ENCODE peak calls at places on chromosomes 13 and 19, in four cellular contexts. W, V, X and K are unnamed samples.

GRCh38 chr19:6733338-6734095 is 3.9 kb downstream of the GPR108 start:
- DNase-seq in W (no peak), X (no peak), V (no peak), K (no peak)

GRCh38 chr19:7775761-7776160 is 12.7 kb downstream of the CLEC4M start:
- DNase-seq in X (no peak), V (no peak), W (no peak), K (no peak)

GRCh38 chr19:5828661-5829566 is 10.6 kb downstream of the FUT6 start:
- DNase-seq in X (peak), V (peak), W (peak), K (no peak)

GRCh38 chr13:25768726-25769270 is 283.0 kb downstream of the SHISA2 start:
- DNase-seq in V (peak), W (no peak), X (no peak), K (no peak)

GRCh38 chr13:113371061-113371460 is 7.1 kb upstream of the GRTP1 start:
- DNase-seq in V (no peak), W (no peak), X (no peak), K (no peak)

GRCh38 chr13:27283906-27284523 is 13.4 kb downstream of the RASL11A start:
- DNase-seq in W (no peak), X (peak), V (no peak), K (no peak)

GRCh38 chr13:66915596-66916185 is 314.4 kb downstream of the PCDH9 start:
- DNase-seq in X (no peak), W (no peak), V (peak), K (no peak)

GRCh38 chr19:33458807-33459206 is 62.8 kb downstream of the PEPD start:
- DNase-seq in X (no peak), W (no peak), V (no peak), K (no peak)

GRCh38 chr13:75705395-75705794 is 69.3 kb downstream of the LMO7 start:
- DNase-seq in V (no peak), X (no peak), W (no peak), K (no peak)

GRCh38 chr13:54950546-54950945 is 1921.9 kb downstream of the OLFM4 start:
- DNase-seq in V (no peak), X (no peak), W (no peak), K (no peak)

GRCh38 chr19:41321600-41322270 is 11.8 kb downstream of the CCDC97 start:
- DNase-seq in W (peak), X (peak), V (no peak), K (peak)

GRCh38 chr19:29596885-29597525 is 9.1 kb upstream of the POP4 start:
- DNase-seq in X (no peak), V (peak), W (no peak), K (no peak)

GRCh38 chr19:14516746-14517438 is 1.3 kb downstream of the DNAJB1 start:
- DNase-seq in W (no peak), V (no peak), X (no peak), K (no peak)

GRCh38 chr13:110616103-110617101 is 1.1 kb downstream of the NAXD start:
- DNase-seq in W (peak), V (peak), X (peak), K (peak)

GRCh38 chr19:28217064-28217463 is 995.9 kb downstream of the UQCRFS1 start:
- DNase-seq in W (no peak), X (no peak), V (no peak), K (no peak)

GRCh38 chr19:42362891-42363440 is 27.1 kb downstream of the CNFN start:
- DNase-seq in V (no peak), X (no peak), W (no peak), K (no peak)

GRCh38 chr13:66665991-66666390 is 564.1 kb downstream of the PCDH9 start:
- DNase-seq in W (no peak), V (no peak), X (peak), K (peak)

GRCh38 chr13:50616101-50616500 is 227.4 kb downstream of the DLEU7 start:
- DNase-seq in W (no peak), X (no peak), V (no peak), K (no peak)

GRCh38 chr19:47598407-47599349 is 10.3 kb upstream of the BICRA start:
- DNase-seq in V (peak), W (no peak), X (peak), K (peak)

GRCh38 chr13:32538234-32538620 is 368 bp downstream of the N4BP2L2 start:
- DNase-seq in W (peak), X (peak), V (no peak), K (peak)

GRCh38 chr19:39251081-39251480 is 2.4 kb upstream of the IFNL4 start:
- DNase-seq in W (no peak), V (no peak), X (no peak), K (no peak)

GRCh38 chr19:53812335-53812734 is 11.8 kb downstream of the NLRP12 start:
- DNase-seq in W (no peak), X (no peak), V (peak), K (no peak)

GRCh38 chr19:17037966-17038500 is 11.4 kb upstream of the CPAMD8 start:
- DNase-seq in V (no peak), W (no peak), X (no peak), K (no peak)

GRCh38 chr19:14127929-14128509 is 8.4 kb downstream of the ASF1B start:
- DNase-seq in X (peak), V (no peak), W (no peak), K (no peak)

GRCh38 chr13:113041821-113042335 is 63.7 kb upstream of the F7 start:
- DNase-seq in X (no peak), V (no peak), W (no peak), K (no peak)

GRCh38 chr13:38656699-38657098 is 30.2 kb upstream of the FREM2 start:
- DNase-seq in W (no peak), X (peak), V (no peak), K (no peak)

GRCh38 chr19:55670280-55671053 is 4.6 kb upstream of the EPN1 start:
- DNase-seq in X (no peak), W (no peak), V (peak), K (no peak)

GRCh38 chr19:51703655-51704515 is 10.8 kb downstream of the SPACA6 start:
- DNase-seq in X (peak), V (peak), W (peak), K (peak)

GRCh38 chr19:35712529-35712909 is 5.3 kb upstream of the KMT2B start:
- DNase-seq in X (no peak), V (no peak), W (no peak), K (no peak)

GRCh38 chr19:772730-773436 is 22.0 kb downstream of the MISP start:
- DNase-seq in V (no peak), W (no peak), X (no peak), K (no peak)

GRCh38 chr19:49451430-49452181 is at the start of gene PIH1D1:
- DNase-seq in X (peak), V (peak), W (peak), K (peak)
- TF ChIP-seq CTCF in X (peak), V (no peak), W (no peak), K (peak)

GRCh38 chr13:72693832-72694231 is 33.6 kb downstream of the MZT1 start:
- DNase-seq in W (no peak), X (no peak), V (no peak), K (no peak)

GRCh38 chr13:72692884-72693514 is 34.4 kb downstream of the MZT1 start:
- DNase-seq in W (no peak), X (no peak), V (peak), K (no peak)

GRCh38 chr13:72698164-72698563 is 29.3 kb downstream of the MZT1 start:
- DNase-seq in W (no peak), X (no peak), V (peak), K (no peak)

GRCh38 chr13:72694314-72694713 is 33.1 kb downstream of the MZT1 start:
- DNase-seq in V (peak), W (no peak), X (no peak), K (no peak)

GRCh38 chr13:72696590-72696989 is 30.8 kb downstream of the MZT1 start:
- DNase-seq in X (no peak), W (no peak), V (peak), K (no peak)
- TF ChIP-seq CTCF in X (peak), W (no peak), V (peak), K (peak)

GRCh38 chr13:42355841-42356575 is 84.1 kb downstream of the AKAP11 start:
- DNase-seq in X (no peak), W (no peak), V (no peak), K (no peak)
- TF ChIP-seq CTCF in X (no peak), W (no peak), V (no peak), K (no peak)

DNA sequence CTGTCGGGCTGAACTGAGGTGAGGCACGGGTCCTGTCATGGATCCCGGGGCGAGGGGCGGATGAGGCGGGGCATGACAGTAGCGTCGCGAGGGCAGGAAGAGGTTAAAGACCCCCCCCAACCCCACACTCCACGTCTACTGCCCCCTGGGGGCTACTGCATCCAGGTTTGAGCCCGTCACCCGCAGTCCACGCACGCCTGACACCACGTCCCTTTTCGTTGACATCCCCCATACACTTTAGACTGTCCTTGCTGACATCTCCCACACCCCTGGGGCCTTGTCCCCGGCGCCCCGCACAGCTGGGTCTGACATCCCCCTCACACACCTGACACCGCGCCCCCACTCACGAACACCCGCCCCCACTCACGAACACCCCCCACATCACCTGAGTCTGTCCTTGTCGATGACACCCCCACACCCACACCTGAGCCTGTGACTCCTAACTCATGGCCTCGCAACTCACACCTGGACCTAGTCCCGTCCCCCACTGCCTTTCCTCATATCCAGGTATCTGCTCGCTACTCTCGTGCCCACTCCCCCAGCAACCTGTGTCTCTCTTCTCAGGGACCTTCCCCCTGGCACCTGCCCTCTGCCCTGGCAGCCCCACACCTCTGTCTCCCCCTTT is 416 bp downstream of the SLC25A42 start:
- DNase-seq in W (no peak), V (no peak), X (no peak), K (no peak)
- TF ChIP-seq CTCF in W (no peak), V (no peak), X (no peak), K (peak)

DNA sequence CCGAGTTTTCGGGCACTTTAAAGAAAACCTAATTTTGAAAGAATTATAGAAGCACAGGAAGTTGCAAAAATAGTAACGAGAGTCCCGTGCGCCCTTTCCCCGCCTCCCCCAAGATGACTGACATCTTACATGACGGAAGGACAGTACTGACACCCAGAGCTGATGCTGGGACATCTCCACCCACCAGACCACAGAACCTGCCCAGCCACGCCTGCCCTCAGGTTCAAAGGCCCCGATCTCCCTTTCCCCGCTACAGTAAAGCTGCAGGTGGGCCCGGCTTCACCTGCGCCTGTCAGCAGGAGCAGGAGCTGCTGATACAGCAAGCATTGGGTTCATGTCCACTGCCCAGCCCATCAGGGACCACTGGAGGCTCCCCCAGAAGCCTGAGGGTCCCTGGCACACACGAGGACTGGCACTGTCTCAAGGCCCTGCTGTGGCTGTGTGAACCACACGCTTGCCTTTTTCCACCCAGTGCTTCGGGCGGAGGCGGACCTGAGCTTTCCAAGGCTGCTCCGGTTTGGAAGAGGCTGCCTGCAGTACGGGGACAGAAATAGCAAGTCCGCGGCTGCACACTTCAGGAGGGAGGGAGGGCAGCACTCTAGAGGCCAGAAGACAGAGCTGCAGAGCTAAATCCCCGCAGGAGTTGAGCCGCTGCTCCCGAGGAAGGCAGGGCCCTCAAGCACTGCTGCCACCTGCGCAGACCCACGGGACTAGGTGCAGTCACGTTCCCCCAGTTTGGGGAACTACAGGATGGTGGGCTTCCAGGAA is 8.7 kb downstream of the MAP2K2 start:
- DNase-seq in X (peak), W (peak), V (no peak), K (no peak)
- TF ChIP-seq CTCF in X (peak), W (no peak), V (no peak), K (no peak)

GRCh38 chr19:12884202-12884601 is 2.8 kb downstream of the KLF1 start:
- DNase-seq in V (no peak), W (no peak), X (no peak), K (no peak)
- TF ChIP-seq CTCF in V (no peak), W (no peak), X (no peak), K (no peak)

DNA sequence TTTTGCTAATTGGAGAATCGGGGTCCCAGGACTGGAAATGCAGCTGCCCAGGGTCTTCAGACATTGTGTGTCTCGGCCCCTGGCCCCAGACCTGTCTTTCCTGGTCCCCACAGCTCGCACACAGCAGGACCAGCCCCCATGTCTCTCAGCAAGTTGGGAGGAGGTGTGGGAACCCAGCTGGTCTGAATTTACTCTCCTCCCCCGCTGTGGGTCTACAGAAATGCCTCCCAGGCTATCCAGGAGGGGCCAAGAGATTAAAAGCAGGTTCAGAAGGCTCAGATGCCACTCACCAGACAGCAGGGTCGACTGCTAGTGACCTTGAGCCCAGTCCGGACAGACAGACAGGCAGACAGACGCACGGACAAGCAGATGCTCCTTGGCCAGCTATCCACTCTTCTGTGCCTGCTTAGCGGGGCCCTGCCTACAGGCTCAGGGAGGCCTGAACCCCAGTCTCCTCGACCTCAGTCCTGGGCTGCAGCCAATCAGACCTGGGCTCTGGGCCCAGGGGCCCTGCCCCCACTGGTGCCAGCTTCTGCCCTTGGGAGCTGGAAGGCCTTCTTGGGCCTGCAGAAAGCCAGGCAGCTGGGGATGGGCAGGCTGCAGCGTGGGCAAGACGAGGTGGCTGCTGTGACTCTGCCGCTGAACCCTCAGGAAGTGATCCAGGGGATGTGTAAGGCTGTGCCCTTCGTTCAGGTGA is at the start of gene DAND5:
- DNase-seq in W (no peak), V (no peak), X (peak), K (no peak)
- TF ChIP-seq CTCF in W (no peak), V (no peak), X (no peak), K (no peak)

DNA sequence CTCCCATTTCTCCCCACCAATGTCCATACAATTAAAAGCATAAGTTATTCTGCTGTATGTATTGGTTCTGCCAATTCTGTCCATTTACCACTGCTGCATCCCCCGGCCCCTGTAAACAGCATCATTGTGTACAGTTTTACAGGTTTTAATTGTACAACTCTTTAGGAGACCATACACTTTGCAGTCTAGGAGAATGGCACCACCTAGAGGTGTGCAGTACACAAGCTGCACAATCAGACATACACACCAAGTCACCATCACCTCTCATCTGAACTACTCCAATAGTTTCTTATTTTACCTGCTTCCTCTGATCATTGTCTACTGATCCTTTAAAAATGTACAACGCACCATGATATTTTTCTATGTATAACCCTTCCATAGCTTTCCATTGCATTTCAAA is 855.9 kb upstream of the KLHL1 start:
- DNase-seq in X (no peak), W (no peak), V (peak), K (no peak)
- TF ChIP-seq CTCF in X (no peak), W (no peak), V (peak), K (no peak)

GRCh38 chr13:53281677-53282076 is 253.1 kb downstream of the OLFM4 start:
- DNase-seq in W (no peak), X (no peak), V (no peak), K (no peak)

GRCh38 chr13:53272873-53273272 is 244.3 kb downstream of the OLFM4 start:
- DNase-seq in X (no peak), W (no peak), V (no peak), K (no peak)

GRCh38 chr13:53276265-53276664 is 247.7 kb downstream of the OLFM4 start:
- DNase-seq in W (no peak), X (no peak), V (no peak), K (no peak)
- TF ChIP-seq CTCF in W (no peak), X (no peak), V (no peak), K (no peak)

GRCh38 chr19:37990362-37990761 is 83.4 kb downstream of the SIPA1L3 start:
- DNase-seq in W (no peak), X (no peak), V (no peak), K (no peak)

GRCh38 chr19:37991176-37991835 is 84.3 kb downstream of the SIPA1L3 start:
- DNase-seq in W (no peak), V (no peak), X (no peak), K (no peak)

GRCh38 chr19:37989855-37990254 is 82.8 kb downstream of the SIPA1L3 start:
- DNase-seq in W (no peak), X (no peak), V (no peak), K (no peak)

GRCh38 chr19:37992761-37993160 is 85.8 kb downstream of the SIPA1L3 start:
- DNase-seq in W (no peak), V (no peak), X (no peak), K (no peak)

GRCh38 chr19:37991841-37992248 is 84.8 kb downstream of the SIPA1L3 start:
- DNase-seq in X (no peak), V (no peak), W (no peak), K (no peak)
- TF ChIP-seq CTCF in X (no peak), V (no peak), W (no peak), K (no peak)